ENCODE peak calls at places on chromosomes 5 and 9, in five cellular contexts. I is midbrain; R is activated T-cell treated with anti-CD3 and anti-CD28 coated beads, Interleukin-2, amount 50 U/mL, for 1 hour; A is activated CD4-positive, alpha-beta T cell treated with anti-CD3 and anti-CD28 coated beads, Interleukin-2, amount 50 U/mL, for 1 hour; F is NCI-H1105. L is an unnamed sample.

GRCh38 chr5:1767524-1768282 is 31.9 kb downstream of the MRPL36 start:
- DNase-seq in A (no peak), I (no peak), F (no peak), R (no peak), L (no peak)

GRCh38 chr5:122163151-122164069 is 34.1 kb downstream of the ZNF474 start:
- DNase-seq in I (no peak), A (no peak), F (no peak), R (no peak), L (no peak)

GRCh38 chr5:102879741-102880140 is 124.6 kb downstream of the PAM start:
- DNase-seq in F (no peak), R (no peak), I (no peak), A (no peak), L (no peak)

GRCh38 chr5:73692981-73693380 is 67.0 kb downstream of the ARHGEF28 start:
- DNase-seq in R (no peak), F (no peak), A (no peak), I (no peak), L (no peak)

GRCh38 chr9:114450181-114450580 is 55.1 kb downstream of the WHRN start:
- DNase-seq in R (no peak), A (no peak), I (peak), F (no peak), L (no peak)

GRCh38 chr9:124222918-124223720 is 34.6 kb upstream of the NEK6 start:
- DNase-seq in A (no peak), R (no peak), F (peak), I (peak), L (no peak)

GRCh38 chr9:121213136-121213806 is 11.6 kb upstream of the RAB14 start:
- DNase-seq in R (peak), I (peak), F (peak), A (peak), L (peak)

GRCh38 chr9:125296843-125297372 is 35.3 kb downstream of the GAPVD1 start:
- DNase-seq in F (no peak), I (no peak), A (no peak), R (no peak), L (no peak)